ENCODE peak calls at places on chromosome 10, in four cellular contexts. One of them, this sample, is unnamed.

GRCh38 chr10:124343351-124344265 is 75.1 kb downstream of the OAT start:
- DNase-seq in ovary: no peak
- DNase-seq in body of pancreas: no peak
- DNase-seq in adrenal gland: no peak
- DNase-seq in this sample: no peak

GRCh38 chr10:110901954-110902819 is 16.8 kb downstream of the BBIP1 start:
- DNase-seq in adrenal gland: no peak
- DNase-seq in ovary: no peak
- DNase-seq in body of pancreas: no peak
- DNase-seq in this sample: no peak

GRCh38 chr10:63323930-63324854 is 141.6 kb downstream of the JMJD1C start:
- DNase-seq in adrenal gland: no peak
- DNase-seq in body of pancreas: no peak
- DNase-seq in ovary: no peak
- DNase-seq in this sample: no peak

GRCh38 chr10:5628798-5629788 is 37.3 kb downstream of the ASB13 start:
- DNase-seq in ovary: no peak
- DNase-seq in body of pancreas: no peak
- DNase-seq in adrenal gland: no peak
- DNase-seq in this sample: no peak

GRCh38 chr10:58268454-58268945 is 462 bp upstream of the CISD1 start:
- DNase-seq in adrenal gland: no peak
- DNase-seq in ovary: no peak
- DNase-seq in body of pancreas: no peak
- DNase-seq in this sample: no peak

GRCh38 chr10:62250594-62251198 is 17.9 kb downstream of the RTKN2 start:
- DNase-seq in adrenal gland: no peak
- DNase-seq in ovary: no peak
- DNase-seq in body of pancreas: no peak
- DNase-seq in this sample: no peak

GRCh38 chr10:21757601-21757901 is 223.5 kb downstream of the MLLT10 start:
- DNase-seq in ovary: no peak
- DNase-seq in adrenal gland: no peak
- DNase-seq in body of pancreas: no peak
- DNase-seq in this sample: no peak

GRCh38 chr10:89470628-89471027 is 56.3 kb downstream of the IFIT5 start:
- DNase-seq in body of pancreas: peak; percentile 27
- DNase-seq in ovary: no peak
- DNase-seq in adrenal gland: no peak
- DNase-seq in this sample: no peak

GRCh38 chr10:35056686-35057085 is 33.5 kb downstream of the CUL2 start:
- DNase-seq in body of pancreas: no peak
- DNase-seq in adrenal gland: no peak
- DNase-seq in ovary: no peak
- DNase-seq in this sample: no peak

GRCh38 chr10:29203432-29203831 is 85.4 kb upstream of the LYZL1 start:
- DNase-seq in adrenal gland: no peak
- DNase-seq in ovary: no peak
- DNase-seq in body of pancreas: no peak
- DNase-seq in this sample: no peak

GRCh38 chr10:88889559-88890337 is 9.7 kb downstream of the STAMBPL1 start:
- DNase-seq in body of pancreas: no peak
- DNase-seq in adrenal gland: no peak
- DNase-seq in ovary: no peak
- DNase-seq in this sample: no peak

GRCh38 chr10:124864421-124865193 is 63.0 kb downstream of the ABRAXAS2 start:
- DNase-seq in body of pancreas: peak; percentile 72
- DNase-seq in ovary: no peak
- DNase-seq in adrenal gland: peak; percentile 39
- DNase-seq in this sample: no peak

GRCh38 chr10:23344251-23344841 is at the start of gene C10orf67:
- DNase-seq in adrenal gland: peak; percentile 23
- DNase-seq in ovary: peak; percentile 79
- DNase-seq in body of pancreas: peak; percentile 33
- DNase-seq in this sample: no peak

GRCh38 chr10:126215767-126216166 is 172.5 kb downstream of the ADAM12 start:
- DNase-seq in body of pancreas: no peak
- DNase-seq in adrenal gland: no peak
- DNase-seq in ovary: no peak
- DNase-seq in this sample: no peak

GRCh38 chr10:90674927-90675326 is 182.9 kb downstream of the HTR7 start:
- DNase-seq in adrenal gland: no peak
- DNase-seq in ovary: no peak
- DNase-seq in body of pancreas: no peak
- DNase-seq in this sample: no peak

GRCh38 chr10:96413151-96413787 is 54.5 kb upstream of the OPALIN start:
- DNase-seq in adrenal gland: no peak
- DNase-seq in body of pancreas: no peak
- DNase-seq in ovary: no peak
- DNase-seq in this sample: peak; percentile 52

GRCh38 chr10:74862625-74863024 is 36.2 kb downstream of the KAT6B start:
- DNase-seq in adrenal gland: no peak
- DNase-seq in ovary: no peak
- DNase-seq in body of pancreas: no peak
- DNase-seq in this sample: no peak

GRCh38 chr10:74855027-74855426 is 28.6 kb downstream of the KAT6B start:
- DNase-seq in body of pancreas: peak; percentile 75
- DNase-seq in ovary: no peak
- DNase-seq in adrenal gland: no peak
- DNase-seq in this sample: no peak

GRCh38 chr10:22475857-22476600 is 130.7 kb downstream of the SPAG6 start:
- DNase-seq in adrenal gland: no peak
- DNase-seq in ovary: no peak
- DNase-seq in body of pancreas: no peak
- DNase-seq in this sample: no peak

GRCh38 chr10:118308664-118309063 is 33.5 kb downstream of the FAM204A start:
- DNase-seq in ovary: no peak
- DNase-seq in body of pancreas: no peak
- DNase-seq in adrenal gland: no peak
- DNase-seq in this sample: no peak

GRCh38 chr10:32073128-32073527 is 16.9 kb upstream of the KIF5B start:
- DNase-seq in adrenal gland: no peak
- DNase-seq in body of pancreas: no peak
- DNase-seq in ovary: no peak
- DNase-seq in this sample: no peak

GRCh38 chr10:119346063-119346835 is 138.9 kb downstream of the GRK5 start:
- DNase-seq in body of pancreas: no peak
- DNase-seq in adrenal gland: no peak
- DNase-seq in ovary: no peak
- DNase-seq in this sample: no peak

GRCh38 chr10:126012485-126012884 is 116.1 kb downstream of the FANK1 start:
- DNase-seq in adrenal gland: no peak
- DNase-seq in ovary: no peak
- DNase-seq in body of pancreas: no peak
- DNase-seq in this sample: no peak

GRCh38 chr10:101816913-101817541 is 1.2 kb downstream of the OGA start:
- DNase-seq in body of pancreas: no peak
- DNase-seq in adrenal gland: no peak
- DNase-seq in ovary: no peak
- DNase-seq in this sample: no peak

GRCh38 chr10:44864042-44864436 is 47.1 kb upstream of the TMEM72 start:
- DNase-seq in adrenal gland: no peak
- DNase-seq in body of pancreas: peak; percentile 81
- DNase-seq in ovary: peak; percentile 60
- DNase-seq in this sample: peak; percentile 85

GRCh38 chr10:104589871-104590270 is 51.2 kb upstream of the SORCS3 start:
- DNase-seq in adrenal gland: no peak
- DNase-seq in body of pancreas: no peak
- DNase-seq in ovary: no peak
- DNase-seq in this sample: no peak

GRCh38 chr10:3931224-3931623 is 146.2 kb upstream of the KLF6 start:
- DNase-seq in ovary: no peak
- DNase-seq in body of pancreas: no peak
- DNase-seq in adrenal gland: no peak
- DNase-seq in this sample: no peak

GRCh38 chr10:100751211-100751933 is 6.0 kb downstream of the PAX2 start:
- DNase-seq in body of pancreas: no peak
- DNase-seq in adrenal gland: no peak
- DNase-seq in ovary: no peak
- DNase-seq in this sample: no peak

GRCh38 chr10:19925064-19925463 is 108.8 kb downstream of the PLXDC2 start:
- DNase-seq in body of pancreas: no peak
- DNase-seq in adrenal gland: no peak
- DNase-seq in ovary: no peak
- DNase-seq in this sample: no peak

GRCh38 chr10:86779267-86780017 is 23.0 kb downstream of the BMPR1A start:
- DNase-seq in body of pancreas: no peak
- DNase-seq in adrenal gland: no peak
- DNase-seq in ovary: no peak
- DNase-seq in this sample: no peak

GRCh38 chr10:127405221-127405620 is 143.9 kb upstream of the NPS start:
- DNase-seq in adrenal gland: no peak
- DNase-seq in body of pancreas: no peak
- DNase-seq in ovary: no peak
- DNase-seq in this sample: no peak

GRCh38 chr10:92111336-92111939 is 179.4 kb downstream of the CPEB3 start:
- DNase-seq in body of pancreas: peak; percentile 38
- DNase-seq in ovary: no peak
- DNase-seq in adrenal gland: no peak
- DNase-seq in this sample: no peak
- TF ChIP-seq POLR2A in body of pancreas: no peak
- TF ChIP-seq POLR2A in ovary: no peak
- TF ChIP-seq POLR2A in adrenal gland: no peak
- TF ChIP-seq POLR2A in this sample: no peak

GRCh38 chr10:131271195-131271880 is 40.2 kb downstream of the TCERG1L start:
- DNase-seq in ovary: no peak
- DNase-seq in body of pancreas: no peak
- DNase-seq in adrenal gland: no peak
- DNase-seq in this sample: peak; percentile 81
- H3K9me3 ChIP-seq in ovary: no peaks in the 10 kb centered on the region
- H3K9me3 ChIP-seq in body of pancreas: no peaks in the 10 kb centered on the region
- H3K9me3 ChIP-seq in adrenal gland: no peaks in the 10 kb centered on the region
- H3K9me3 ChIP-seq in this sample: no peaks in the 10 kb centered on the region

GRCh38 chr10:116970050-116970449 is 34.9 kb downstream of the SHTN1 start:
- DNase-seq in ovary: no peak
- DNase-seq in adrenal gland: no peak
- DNase-seq in body of pancreas: no peak
- DNase-seq in this sample: no peak

GRCh38 chr10:116973946-116974345 is 31.0 kb downstream of the SHTN1 start:
- DNase-seq in adrenal gland: no peak
- DNase-seq in body of pancreas: no peak
- DNase-seq in ovary: no peak
- DNase-seq in this sample: no peak

GRCh38 chr10:116972136-116972535 is 32.9 kb downstream of the SHTN1 start:
- DNase-seq in body of pancreas: no peak
- DNase-seq in adrenal gland: no peak
- DNase-seq in ovary: no peak
- DNase-seq in this sample: no peak

GRCh38 chr10:116973371-116973905 is 31.5 kb downstream of the SHTN1 start:
- DNase-seq in ovary: no peak
- DNase-seq in body of pancreas: no peak
- DNase-seq in adrenal gland: no peak
- DNase-seq in this sample: no peak

GRCh38 chr10:116968331-116968730 is 36.7 kb downstream of the SHTN1 start:
- DNase-seq in adrenal gland: no peak
- DNase-seq in ovary: no peak
- DNase-seq in body of pancreas: no peak
- DNase-seq in this sample: no peak
- TF ChIP-seq POLR2A in adrenal gland: no peak
- TF ChIP-seq POLR2A in ovary: no peak
- TF ChIP-seq POLR2A in body of pancreas: no peak
- TF ChIP-seq POLR2A in this sample: no peak

GRCh38 chr10:37703833-37704382 is 153.5 kb downstream of the ZNF248 start:
- DNase-seq in ovary: no peak
- DNase-seq in body of pancreas: no peak
- DNase-seq in adrenal gland: no peak
- DNase-seq in this sample: peak; percentile 58

GRCh38 chr10:37703074-37703473 is 154.3 kb downstream of the ZNF248 start:
- DNase-seq in ovary: no peak
- DNase-seq in adrenal gland: no peak
- DNase-seq in body of pancreas: no peak
- DNase-seq in this sample: peak; percentile 58

GRCh38 chr10:37701781-37702493 is 155.5 kb downstream of the ZNF248 start:
- DNase-seq in body of pancreas: no peak
- DNase-seq in ovary: no peak
- DNase-seq in adrenal gland: no peak
- DNase-seq in this sample: peak; percentile 67

GRCh38 chr10:37704566-37704965 is 152.8 kb downstream of the ZNF248 start:
- DNase-seq in adrenal gland: no peak
- DNase-seq in ovary: no peak
- DNase-seq in body of pancreas: no peak
- DNase-seq in this sample: no peak

DNA sequence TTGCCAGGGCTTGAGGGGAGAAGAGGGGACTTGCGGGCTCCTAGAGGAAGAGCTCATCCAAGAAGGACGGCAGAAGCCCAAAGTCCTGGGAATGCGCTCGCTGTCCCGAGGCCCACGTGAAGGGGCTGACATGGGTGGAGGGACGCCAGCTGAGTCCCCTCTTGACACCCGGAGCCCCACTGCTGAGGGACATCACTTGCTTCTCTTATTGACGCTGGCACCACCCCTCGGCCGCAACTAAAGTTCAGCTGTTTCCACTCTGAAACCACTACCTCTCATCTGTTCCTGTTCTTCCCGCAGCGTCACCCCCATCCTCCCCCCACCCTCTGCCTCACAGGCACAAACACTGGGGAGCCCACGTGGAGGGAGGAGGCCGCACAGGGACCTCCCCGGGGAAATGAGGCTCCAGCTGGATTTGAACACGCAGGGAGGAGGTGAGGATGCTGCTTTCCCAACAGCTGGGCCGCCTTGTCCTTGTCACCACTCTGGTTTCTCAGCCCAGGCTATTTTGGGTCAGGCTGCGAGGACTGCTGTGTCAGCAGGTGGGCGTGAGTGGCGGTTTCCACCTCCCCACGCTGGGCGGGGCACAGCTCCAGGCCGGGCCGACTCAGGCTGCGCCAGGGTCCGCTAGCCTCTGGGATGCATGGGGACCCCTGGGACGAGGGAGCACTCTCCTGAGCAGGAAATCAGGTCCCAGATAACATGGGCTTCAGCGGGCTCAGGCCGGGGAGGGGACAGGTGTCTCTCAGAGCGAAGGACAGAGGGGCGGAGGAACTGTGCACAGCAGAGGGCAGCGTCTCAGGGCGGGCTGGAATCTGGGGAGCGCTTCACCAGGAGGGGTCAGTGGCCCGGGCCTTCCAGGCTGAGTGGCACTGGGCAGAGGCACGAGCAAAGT is 156.3 kb downstream of the ZNF248 start:
- DNase-seq in body of pancreas: no peak
- DNase-seq in adrenal gland: no peak
- DNase-seq in ovary: no peak
- DNase-seq in this sample: peak; percentile 85
- H3K9me3 ChIP-seq in body of pancreas: no peaks in the 10 kb centered on the region
- H3K9me3 ChIP-seq in adrenal gland: no peaks in the 10 kb centered on the region
- H3K9me3 ChIP-seq in ovary: no peaks in the 10 kb centered on the region
- H3K9me3 ChIP-seq in this sample: no peaks in the 10 kb centered on the region

GRCh38 chr10:77926566-77927342 is at the start of gene DLG5:
- DNase-seq in adrenal gland: peak; percentile 85
- DNase-seq in ovary: peak; percentile 83
- DNase-seq in body of pancreas: peak; percentile 74
- DNase-seq in this sample: no peak
- TF ChIP-seq POLR2A in adrenal gland: peak; percentile 10
- TF ChIP-seq POLR2A in ovary: peak; percentile 4
- TF ChIP-seq POLR2A in body of pancreas: peak; percentile 36
- TF ChIP-seq POLR2A in this sample: peak; percentile 35